ENCODE peak calls at places on chromosomes 5 and 9, in six cellular contexts. I is tibial artery; E is astrocyte; Z is transverse colon; V is foreskin keratinocyte; M is CD8-positive, alpha-beta memory T cell. C is an unnamed sample.
A peak's percentile ranks its signal among the peaks of the same experiment; 100 is the strongest.

GRCh38 chr5:68048529-68048928 is 167.0 kb upstream of the PIK3R1 start:
- DNase-seq in I (no peak), E (no peak), Z (no peak), V (no peak), M (no peak), C (peak; percentile 14)

GRCh38 chr9:109117856-109118801 is 1.6 kb downstream of the TMEM245 start:
- DNase-seq in I (peak; percentile 59), E (peak; percentile 83), Z (peak; percentile 19), V (peak; percentile 75), M (no peak), C (peak; percentile 90)

GRCh38 chr5:105593011-105593760 is 2030.6 kb upstream of the NUDT12 start:
- DNase-seq in I (no peak), E (no peak), Z (no peak), V (no peak), M (no peak), C (peak; percentile 1)

GRCh38 chr5:96247733-96248132 is 185.3 kb downstream of the PCSK1 start:
- DNase-seq in I (no peak), E (no peak), Z (no peak), V (no peak), M (no peak), C (no peak)

GRCh38 chr9:3397726-3398125 is 128.1 kb downstream of the RFX3 start:
- DNase-seq in I (no peak), E (no peak), Z (no peak), V (no peak), M (no peak), C (no peak)

GRCh38 chr9:78606011-78606410 is 309.1 kb downstream of the PSAT1 start:
- DNase-seq in I (no peak), E (peak; percentile 65), Z (no peak), V (no peak), M (no peak), C (no peak)

GRCh38 chr5:56595561-56595960 is 219.8 kb upstream of the MAP3K1 start:
- DNase-seq in I (no peak), E (peak; percentile 16), Z (no peak), V (no peak), M (no peak), C (no peak)

GRCh38 chr5:177469061-177469628 is 4.3 kb downstream of the DBN1 start:
- DNase-seq in I (no peak), E (no peak), Z (no peak), V (no peak), M (no peak), C (peak; percentile 96)

GRCh38 chr9:123637940-123638634 is 282.1 kb downstream of the CRB2 start:
- DNase-seq in I (no peak), E (peak; percentile 8), Z (peak; percentile 20), V (no peak), M (peak; percentile 46), C (peak; percentile 29)

GRCh38 chr5:126647071-126647470 is 46.3 kb downstream of the PHAX start:
- DNase-seq in I (no peak), E (no peak), Z (peak; percentile 40), V (no peak), M (no peak), C (no peak)

GRCh38 chr5:148585988-148586387 is 68.3 kb downstream of the HTR4 start:
- DNase-seq in I (no peak), E (no peak), Z (no peak), V (no peak), M (no peak), C (no peak)

GRCh38 chr9:135017916-135018915 is 69.3 kb upstream of the OLFM1 start:
- DNase-seq in I (no peak), E (no peak), Z (no peak), V (no peak), M (no peak), C (peak; percentile 57)

GRCh38 chr5:150582281-150582791 is 58.1 kb upstream of the SYNPO start:
- DNase-seq in I (no peak), E (peak; percentile 81), Z (peak; percentile 80), V (no peak), M (no peak), C (no peak)
- H3K27ac ChIP-seq in I (no peak overlapping the region), E (no peak overlapping the region), Z (peak overlapping the region; percentile 82), V (no peak overlapping the region), M (no peak overlapping the region), C (no peak overlapping the region)

DNA sequence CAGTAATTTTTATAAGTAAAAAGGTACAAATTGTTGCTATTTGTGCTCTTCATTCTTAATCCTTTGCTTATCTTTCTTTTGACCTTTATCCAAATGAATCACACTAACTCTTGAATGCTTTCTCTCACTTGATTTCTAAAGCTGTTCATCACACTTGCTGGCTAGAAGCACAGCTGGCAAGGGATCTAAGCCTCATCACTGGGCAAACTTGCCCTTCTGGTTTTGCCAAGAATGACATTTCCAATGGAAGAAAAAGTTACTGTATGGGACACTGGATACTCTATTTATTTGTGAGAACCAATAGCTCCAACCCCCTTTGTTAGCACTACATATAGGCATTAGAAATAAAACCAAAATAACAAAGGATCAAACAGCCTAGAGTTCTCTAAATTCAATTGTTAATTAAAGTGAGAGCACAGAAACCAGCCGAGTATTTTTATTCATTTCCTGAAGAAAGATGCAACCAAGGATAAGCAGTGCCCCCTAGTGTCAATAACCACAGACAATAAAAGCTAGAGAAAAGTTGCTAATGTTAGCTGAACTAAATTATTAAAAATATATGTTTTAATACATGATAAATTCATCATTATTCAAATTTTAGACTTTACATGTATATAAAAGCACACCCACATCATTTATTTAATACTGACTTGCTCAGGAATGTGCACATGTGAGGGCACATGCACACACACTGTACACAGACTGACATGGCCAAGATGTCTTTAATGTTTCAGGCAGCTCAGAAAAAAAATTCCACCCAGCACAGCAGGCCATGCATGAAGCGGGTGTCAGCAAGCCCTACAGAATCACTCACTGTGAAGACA is 59.8 kb upstream of the POU5F2 start:
- DNase-seq in I (no peak), E (peak; percentile 68), Z (no peak), V (peak; percentile 37), M (peak; percentile 30), C (peak; percentile 4)
- H3K27ac ChIP-seq in I (no peak overlapping the region), E (no peak overlapping the region), Z (no peak overlapping the region), V (no peak overlapping the region), M (no peak overlapping the region), C (no peak overlapping the region)

DNA sequence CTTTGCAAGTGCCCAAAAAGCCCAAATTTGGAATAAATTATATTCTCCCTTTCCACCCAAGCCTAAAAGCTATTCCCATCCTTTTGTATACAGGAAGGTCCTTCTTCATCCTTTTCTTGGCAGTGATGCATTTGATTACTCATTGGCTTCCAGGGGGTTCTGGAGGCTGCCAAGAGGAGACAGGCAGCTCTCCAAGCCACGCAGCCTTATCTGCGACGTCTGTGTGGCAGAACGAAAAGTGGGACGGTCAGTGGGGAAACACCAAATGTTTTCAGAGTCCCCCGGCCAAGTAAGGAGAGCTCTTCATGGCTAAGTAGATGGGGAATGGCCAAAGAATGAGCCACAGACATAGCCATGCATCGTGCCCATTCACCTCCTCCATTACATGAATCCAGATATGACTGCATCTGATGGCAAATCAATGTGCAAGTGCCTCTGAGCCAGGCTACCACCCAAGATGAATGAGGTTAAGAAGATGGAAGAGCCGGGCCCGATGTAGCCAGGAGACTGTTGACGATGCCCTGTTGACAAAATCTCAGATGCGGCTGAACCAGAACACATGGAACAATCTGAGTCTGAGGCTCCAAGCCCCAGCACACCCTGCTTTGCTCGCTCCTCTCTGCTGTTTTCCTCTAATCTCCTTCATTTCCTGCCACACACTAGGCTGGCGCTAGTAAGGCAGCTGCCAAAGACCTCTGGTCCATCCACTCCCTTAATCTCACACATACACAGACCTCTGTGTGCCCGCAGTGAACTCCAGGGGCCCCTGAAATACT is 12.0 kb downstream of the ADAM19 start:
- DNase-seq in I (peak; percentile 31), E (peak; percentile 98), Z (no peak), V (no peak), M (no peak), C (peak; percentile 90)
- H3K27ac ChIP-seq in I (peak overlapping the region; percentile 75), E (peak overlapping the region; percentile 84), Z (peak overlapping the region; percentile 86), V (no peak overlapping the region), M (no peak overlapping the region), C (peak overlapping the region; percentile 86)

DNA sequence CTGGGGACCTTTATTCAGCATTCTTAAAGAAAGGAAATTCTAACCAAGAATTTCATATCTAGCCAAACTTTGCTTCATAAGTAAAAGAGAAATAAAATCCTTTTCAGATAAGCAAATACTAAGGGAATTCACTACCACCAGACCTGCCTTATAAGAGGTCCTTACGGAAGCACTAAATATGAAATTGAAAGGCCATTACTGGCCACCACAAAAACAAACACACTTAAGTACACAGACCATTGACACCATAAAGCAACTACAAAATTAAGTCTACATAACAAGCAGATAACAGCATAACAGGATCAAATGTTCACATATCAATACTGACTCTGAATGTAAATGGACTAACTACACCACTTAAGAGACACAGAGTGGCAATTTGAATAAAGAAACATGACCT is 361.4 kb upstream of the POU5F2 start:
- DNase-seq in I (no peak), E (no peak), Z (no peak), V (no peak), M (no peak), C (no peak)
- H3K27ac ChIP-seq in I (no peak overlapping the region), E (no peak overlapping the region), Z (no peak overlapping the region), V (no peak overlapping the region), M (no peak overlapping the region), C (no peak overlapping the region)

GRCh38 chr9:137590469-137591383 is at the start of gene ZMYND19:
- DNase-seq in I (peak; percentile 83), E (peak; percentile 53), Z (peak; percentile 92), V (no peak), M (peak; percentile 91), C (peak; percentile 100)

GRCh38 chr9:137588311-137588710 is 2.0 kb downstream of the ZMYND19 start:
- DNase-seq in I (no peak), E (no peak), Z (no peak), V (no peak), M (no peak), C (peak; percentile 42)

GRCh38 chr9:137588891-137589290 is 1.4 kb downstream of the ZMYND19 start:
- DNase-seq in I (no peak), E (no peak), Z (no peak), V (no peak), M (no peak), C (peak; percentile 31)

GRCh38 chr9:137590123-137590468 is 216 bp downstream of the ZMYND19 start:
- DNase-seq in I (no peak), E (no peak), Z (no peak), V (no peak), M (no peak), C (no peak)

DNA sequence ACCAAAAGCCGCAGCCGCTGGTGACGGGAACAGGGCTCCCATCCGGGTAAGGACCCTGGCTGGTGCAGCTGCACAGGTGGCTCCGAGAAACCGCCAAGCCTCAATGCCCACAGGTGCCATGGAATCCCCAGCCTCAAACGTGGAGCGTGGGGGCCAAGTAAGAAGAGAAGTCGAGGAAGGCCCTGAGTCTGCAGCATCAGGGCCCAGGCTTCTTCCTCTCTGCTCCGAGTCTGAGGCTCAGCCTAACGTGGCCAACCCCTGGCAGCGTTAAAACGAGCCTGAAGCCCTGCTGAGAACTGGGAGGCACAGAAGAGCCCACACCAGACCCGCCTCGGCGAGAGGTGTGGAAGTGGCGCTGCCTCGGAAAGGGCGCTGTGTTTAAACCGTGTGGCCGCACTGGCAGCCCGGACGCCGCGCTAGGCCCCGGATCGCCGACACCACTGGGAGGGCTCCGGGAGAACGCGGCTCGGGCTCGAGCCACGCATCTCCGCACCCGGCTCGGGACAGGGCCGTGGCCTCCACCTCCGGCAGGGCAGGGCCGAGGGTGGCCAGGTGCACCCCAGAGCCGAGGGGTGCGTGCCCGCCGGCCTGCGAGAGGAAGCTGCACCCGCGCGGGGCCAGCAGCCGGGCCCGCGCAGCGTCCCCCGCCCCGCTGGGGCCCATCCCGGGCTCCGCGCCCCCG is 730 bp downstream of the ZMYND19 start:
- DNase-seq in I (no peak), E (peak; percentile 3), Z (no peak), V (no peak), M (peak; percentile 24), C (peak; percentile 91)
- H3K27ac ChIP-seq in I (peak overlapping the region; percentile 28), E (no peak overlapping the region), Z (peak overlapping the region; percentile 79), V (no peak overlapping the region), M (peak overlapping the region; percentile 57), C (peak overlapping the region; percentile 33)

C was measured in osteoblast.